ENCODE peak calls at places on chromosomes 13 and 19, in six cellular contexts. P is IMR-90, F is neuronal stem cell, Y is H1, H is H9, W is mesendoderm. A is an unnamed sample. For H3K4me1, the result is how much of the 10 kb centered on the place peaks cover.

GRCh38 chr13:59963827-59964226 is 199.9 kb downstream of the DIAPH3 start:
- DNase-seq in P (no peak), H (no peak), F (no peak), Y (no peak), W (no peak), A (no peak)

GRCh38 chr19:752652-753517 is 2.0 kb downstream of the MISP start:
- DNase-seq in F (no peak), P (peak), H (no peak), W (no peak), Y (no peak), A (peak)

GRCh38 chr19:31385744-31386143 is 36.5 kb upstream of the TSHZ3 start:
- DNase-seq in F (no peak), H (no peak), W (no peak), P (no peak), Y (no peak), A (no peak)

GRCh38 chr19:3125900-3126524 is 9.8 kb upstream of the GNA15 start:
- DNase-seq in F (no peak), P (no peak), H (peak), W (peak), Y (peak), A (peak)

GRCh38 chr19:35986664-35987570 is 8.1 kb upstream of the SDHAF1 start:
- DNase-seq in H (peak), Y (peak), P (no peak), F (no peak), W (peak), A (no peak)

GRCh38 chr19:4059931-4060620 is 6.6 kb downstream of the ZBTB7A start:
- DNase-seq in H (peak), P (no peak), Y (no peak), F (no peak), W (no peak), A (no peak)

GRCh38 chr13:34863360-34864135 is 78.5 kb upstream of the NBEA start:
- DNase-seq in F (no peak), W (peak), P (peak), H (no peak), Y (no peak), A (peak)

GRCh38 chr13:75776550-75776949 is 140.4 kb downstream of the LMO7 start:
- DNase-seq in H (no peak), F (no peak), Y (no peak), P (no peak), W (no peak), A (no peak)

GRCh38 chr13:57857945-57858344 is 226.4 kb downstream of the PCDH17 start:
- DNase-seq in F (no peak), H (no peak), Y (no peak), W (no peak), P (no peak), A (no peak)

GRCh38 chr19:831407-832369 is 4.1 kb downstream of the AZU1 start:
- DNase-seq in F (no peak), W (no peak), P (no peak), H (no peak), Y (no peak), A (no peak)

GRCh38 chr19:4061178-4061682 is 5.5 kb downstream of the ZBTB7A start:
- DNase-seq in F (no peak), H (peak), P (no peak), Y (no peak), W (no peak), A (no peak)

GRCh38 chr19:4543856-4544647 is 4.2 kb upstream of the LRG1 start:
- DNase-seq in P (no peak), H (no peak), F (no peak), Y (no peak), W (no peak), A (no peak)

GRCh38 chr19:590750-591098 is 1.0 kb downstream of the HCN2 start:
- DNase-seq in H (no peak), W (no peak), P (no peak), Y (no peak), F (no peak), A (no peak)

GRCh38 chr13:40023608-40024577 is 368.4 kb downstream of the COG6 start:
- DNase-seq in H (no peak), W (no peak), Y (no peak), F (no peak), P (no peak), A (no peak)

GRCh38 chr19:7224205-7224833 is 69.9 kb downstream of the INSR start:
- DNase-seq in H (no peak), W (no peak), F (no peak), P (peak), Y (no peak), A (no peak)

GRCh38 chr13:39810091-39810877 is 154.8 kb downstream of the COG6 start:
- DNase-seq in Y (no peak), W (peak), H (no peak), P (no peak), F (no peak), A (no peak)

GRCh38 chr19:51572908-51573307 is 1.8 kb downstream of the ZNF175 start:
- DNase-seq in W (no peak), Y (no peak), P (peak), F (no peak), H (no peak), A (peak)

GRCh38 chr13:47484564-47484963 is 516.5 kb downstream of the SUCLA2 start:
- DNase-seq in H (no peak), F (no peak), W (no peak), Y (no peak), P (peak), A (peak)

GRCh38 chr13:49098198-49098597 is 121.9 kb upstream of the MLNR start:
- DNase-seq in F (no peak), H (no peak), P (peak), Y (no peak), W (no peak), A (peak)

GRCh38 chr19:46607441-46607841 is 6.3 kb downstream of the CALM3 start:
- DNase-seq in P (no peak), H (no peak), F (no peak), Y (no peak), W (no peak), A (no peak)

GRCh38 chr13:101283782-101284181 is 132.5 kb downstream of the NALCN start:
- DNase-seq in Y (no peak), W (no peak), H (no peak), P (no peak), F (no peak), A (no peak)

GRCh38 chr13:88670509-88670908 is 999.3 kb downstream of the SLITRK5 start:
- DNase-seq in F (no peak), W (no peak), P (no peak), H (no peak), Y (no peak), A (no peak)

GRCh38 chr13:110867380-110867779 is 47.5 kb downstream of the ANKRD10 start:
- DNase-seq in F (no peak), P (no peak), W (no peak), Y (peak), H (no peak), A (no peak)

GRCh38 chr13:91017031-91017668 is 330.3 kb upstream of the MIR17HG start:
- DNase-seq in P (peak), Y (peak), F (peak), W (peak), H (peak), A (peak)

GRCh38 chr13:33624740-33625139 is 193.2 kb upstream of the RFC3 start:
- DNase-seq in F (no peak), Y (no peak), P (no peak), H (no peak), W (no peak), A (no peak)

GRCh38 chr13:50917572-50917971 is 8.0 kb downstream of the RNASEH2B start:
- DNase-seq in Y (no peak), W (no peak), F (no peak), P (no peak), H (no peak), A (no peak)

GRCh38 chr19:38361633-38362075 is 12.7 kb upstream of the PSMD8 start:
- DNase-seq in H (peak), F (peak), W (peak), Y (peak), P (peak), A (peak)

GRCh38 chr19:34989248-34989797 is 10.8 kb upstream of the GRAMD1A start:
- DNase-seq in Y (no peak), W (no peak), F (no peak), P (no peak), H (no peak), A (no peak)

GRCh38 chr19:48635263-48635965 is 1.8 kb downstream of the DBP start:
- DNase-seq in F (peak), Y (peak), W (no peak), P (no peak), H (peak), A (no peak)

GRCh38 chr13:46598140-46598819 is 45.3 kb downstream of the LRCH1 start:
- DNase-seq in H (no peak), Y (no peak), W (no peak), P (no peak), F (no peak), A (no peak)

GRCh38 chr19:41866284-41866683 is 6.2 kb downstream of the RPS19 start:
- DNase-seq in F (no peak), W (no peak), P (no peak), H (no peak), Y (no peak), A (no peak)

GRCh38 chr19:3175761-3176714 is 2.5 kb upstream of the S1PR4 start:
- DNase-seq in P (peak), H (no peak), W (no peak), F (no peak), Y (no peak), A (peak)

GRCh38 chr13:111074826-111075225 is 40.3 kb upstream of the ARHGEF7 start:
- DNase-seq in F (no peak), W (no peak), H (no peak), P (no peak), Y (no peak), A (no peak)

GRCh38 chr19:40594251-40594650 is 6.9 kb upstream of the LTBP4 start:
- DNase-seq in Y (peak), F (no peak), P (no peak), H (no peak), W (peak), A (no peak)

GRCh38 chr19:19488041-19488874 is 27.1 kb downstream of the TSSK6 start:
- DNase-seq in H (no peak), W (peak), F (no peak), P (no peak), Y (no peak), A (no peak)
- H3K4me1 ChIP-seq in H (under half), W (under half), F (under half), P (under half), Y (under half), A (half or more)

GRCh38 chr13:19862511-19863313 is 737 bp downstream of the ZMYM5 start:
- DNase-seq in F (peak), Y (peak), P (peak), W (peak), H (peak), A (peak)
- H4K8ac ChIP-seq in F (no peak), Y (peak), P (peak), W (no peak), H (no peak), A (peak)

DNA sequence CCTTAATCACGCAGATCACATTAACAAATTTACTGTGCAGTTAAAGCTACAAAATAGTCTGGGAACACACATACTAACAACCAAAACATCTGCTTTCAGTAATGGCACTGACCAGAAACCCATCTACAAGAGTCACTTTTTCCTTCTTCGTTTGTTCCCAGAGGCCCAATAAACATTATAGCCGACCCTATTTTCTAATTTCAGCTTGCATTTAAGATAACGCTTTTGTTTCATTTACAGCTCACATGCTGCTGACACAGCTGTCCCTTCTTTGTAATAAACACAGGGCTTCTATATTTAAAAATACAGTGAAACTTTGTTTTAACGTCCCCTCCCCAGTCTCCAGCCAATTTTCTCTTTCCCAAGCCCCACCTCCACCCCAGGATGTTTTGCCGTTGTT is 1.8 kb upstream of the WBP4 start:
- DNase-seq in F (no peak), P (peak), H (no peak), Y (no peak), W (no peak), A (peak)
- H3K4me1 ChIP-seq in F (under half), P (under half), H (under half), Y (under half), W (under half), A (under half)

DNA sequence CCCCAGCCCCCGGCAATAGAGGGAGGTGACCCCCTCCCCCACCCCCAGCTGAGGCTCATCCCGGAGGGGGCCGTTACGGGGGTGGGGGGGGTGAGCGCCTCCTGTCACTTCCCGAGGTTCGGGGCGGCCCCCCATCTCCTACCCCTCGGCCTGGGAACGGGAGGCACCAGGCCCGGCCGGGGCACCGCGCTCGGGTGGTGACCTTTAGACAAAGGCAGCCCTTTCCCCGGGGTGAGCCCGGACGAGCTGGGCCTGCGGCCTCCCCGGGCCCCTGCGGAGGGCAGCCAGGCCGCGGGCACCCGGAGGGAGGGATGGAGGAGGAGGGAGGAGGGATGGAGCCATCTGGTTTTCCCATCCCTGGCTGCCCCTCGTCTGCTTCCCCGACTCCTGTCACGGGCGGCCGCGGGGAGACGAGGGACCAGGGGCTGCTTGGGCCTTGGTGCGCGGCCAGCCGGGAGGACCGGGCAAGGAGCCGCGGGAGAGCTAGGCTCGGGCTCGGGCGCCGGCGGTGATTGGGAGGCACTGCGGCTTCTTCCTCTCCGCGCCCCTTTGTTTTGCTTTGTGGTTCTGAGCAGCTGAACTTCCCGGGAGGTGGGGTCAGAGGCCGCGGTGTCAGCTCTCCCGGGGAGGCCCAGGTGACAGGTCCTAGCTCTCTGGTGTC is 1.1 kb downstream of the BICRA start:
- DNase-seq in F (peak), Y (peak), W (peak), H (peak), P (peak), A (peak)
- H4K8ac ChIP-seq in F (peak), Y (no peak), W (peak), H (no peak), P (no peak), A (no peak)

DNA sequence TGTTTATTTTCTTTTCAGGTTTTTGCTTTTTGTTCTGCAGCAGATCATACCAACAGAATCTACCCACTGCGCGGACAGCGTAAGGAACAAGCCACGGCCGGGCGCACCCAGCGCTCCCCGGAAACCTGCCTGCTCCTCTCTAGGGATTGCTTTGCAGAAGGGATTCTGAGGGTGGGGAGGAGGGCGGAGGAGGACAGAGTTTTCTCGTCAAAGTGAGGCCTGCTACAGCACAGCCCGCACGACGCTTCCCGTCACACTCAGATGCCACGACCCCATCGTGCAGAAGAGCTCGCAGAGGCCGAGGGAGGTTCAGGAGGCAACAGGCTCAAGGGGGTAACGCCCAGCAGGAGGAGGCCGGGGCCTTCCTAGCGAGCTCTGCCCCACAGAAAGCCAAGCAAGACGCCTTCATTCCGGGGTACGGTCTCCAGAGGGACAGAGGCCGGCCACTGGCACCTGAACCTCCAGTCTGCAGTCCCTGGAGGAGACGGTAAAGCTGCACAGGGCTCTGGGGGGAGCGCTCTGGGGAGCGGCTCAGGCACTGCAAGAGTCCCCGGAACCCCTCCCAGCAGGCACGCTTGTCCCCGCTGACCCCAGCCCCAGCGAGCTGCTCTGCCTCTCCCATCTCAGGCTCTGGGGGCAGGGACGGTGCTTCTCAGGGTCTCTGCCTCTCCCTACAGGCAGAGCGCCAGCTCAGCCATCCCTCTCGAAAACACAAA is 6.9 kb downstream of the REXO1 start:
- DNase-seq in P (no peak), F (no peak), Y (no peak), H (no peak), W (no peak), A (no peak)
- H3K4me1 ChIP-seq in P (under half), F (under half), Y (under half), H (under half), W (under half), A (under half)

GRCh38 chr19:55385236-55385748 is 440 bp upstream of the RPL28 start:
- DNase-seq in F (peak), P (peak), H (peak), W (peak), Y (peak), A (peak)

GRCh38 chr19:55383279-55383788 is 758 bp downstream of the TMEM238 start:
- DNase-seq in W (no peak), F (no peak), P (no peak), Y (no peak), H (no peak), A (no peak)

GRCh38 chr19:55382522-55383054 is 1.5 kb downstream of the TMEM238 start:
- DNase-seq in W (no peak), P (no peak), F (no peak), Y (no peak), H (no peak), A (no peak)

GRCh38 chr19:55384576-55385235 is 614 bp upstream of the TMEM238 start:
- DNase-seq in Y (peak), F (no peak), P (no peak), W (no peak), H (no peak), A (no peak)

GRCh38 chr19:55383789-55384575 is at the start of gene TMEM238:
- DNase-seq in W (peak), H (peak), P (peak), Y (peak), F (peak), A (peak)
- H4K8ac ChIP-seq in W (no peak), H (no peak), P (peak), Y (peak), F (no peak), A (peak)

GRCh38 chr13:97226788-97227627 is 4.9 kb downstream of the MBNL2 start:
- DNase-seq in Y (no peak), F (no peak), W (peak), H (peak), P (no peak), A (peak)
- H3K4me1 ChIP-seq in Y (under half), F (under half), W (under half), H (under half), P (under half), A (under half)

DNA sequence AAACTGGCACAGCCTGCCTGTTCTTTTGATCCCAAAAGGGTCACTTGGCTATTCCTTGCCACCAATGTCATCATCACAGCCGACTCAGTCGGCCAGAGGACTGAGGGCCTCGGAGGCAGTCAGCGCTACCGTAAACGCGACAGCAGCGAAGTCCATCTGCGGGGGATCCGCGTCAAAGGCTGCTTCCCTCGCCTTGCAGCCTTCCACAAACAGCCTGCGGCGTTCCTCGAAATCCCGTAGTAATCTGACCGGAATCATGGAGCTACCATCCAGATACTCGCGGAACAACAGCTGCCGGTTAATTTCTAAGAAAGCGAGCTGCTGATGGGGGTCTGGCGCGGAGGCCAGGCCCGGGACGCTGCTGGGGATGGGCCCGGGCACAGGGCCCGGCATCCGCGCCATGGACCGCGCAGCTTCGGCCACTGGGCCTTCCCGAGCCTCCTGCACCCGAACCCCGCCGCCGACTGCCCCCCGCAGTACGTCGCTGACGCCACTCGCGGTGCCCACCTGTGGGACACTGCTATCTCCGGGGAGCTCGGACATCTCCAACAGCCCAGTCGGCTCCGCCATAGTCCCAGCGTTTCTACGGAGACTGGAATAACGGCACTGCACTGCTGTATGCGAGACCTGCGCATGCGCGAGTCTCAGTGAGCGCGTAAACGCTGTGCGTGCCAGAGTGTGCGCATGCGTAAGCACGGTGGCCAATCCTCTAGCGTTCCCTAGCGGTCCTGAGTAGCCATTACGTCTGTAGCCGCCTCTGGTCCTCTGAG is at the start of gene EID2B:
- DNase-seq in F (peak), Y (peak), H (peak), W (peak), P (peak), A (peak)
- H4K8ac ChIP-seq in F (no peak), Y (peak), H (no peak), W (no peak), P (peak), A (no peak)

GRCh38 chr19:29842471-29843179 is 30.8 kb downstream of the CCNE1 start:
- DNase-seq in F (no peak), P (no peak), W (no peak), Y (no peak), H (no peak), A (no peak)

GRCh38 chr19:29841559-29842367 is 30.0 kb downstream of the CCNE1 start:
- DNase-seq in Y (no peak), P (peak), W (peak), H (peak), F (peak), A (peak)

GRCh38 chr19:29841209-29841558 is 29.4 kb downstream of the CCNE1 start:
- DNase-seq in H (no peak), F (no peak), Y (no peak), W (peak), P (no peak), A (peak)

GRCh38 chr19:29837448-29837961 is 25.7 kb downstream of the CCNE1 start:
- DNase-seq in H (no peak), P (no peak), W (no peak), F (no peak), Y (no peak), A (no peak)

GRCh38 chr19:29840066-29840950 is 28.5 kb downstream of the CCNE1 start:
- DNase-seq in P (no peak), H (no peak), Y (no peak), F (no peak), W (no peak), A (no peak)
- H3K4me1 ChIP-seq in P (under half), H (under half), Y (under half), F (under half), W (under half), A (under half)

A was measured in mesenchymal stem cell.